ENCODE peak calls at places on chromosomes 7 and 10, in six cellular contexts. J is HepG2, W is spleen, T is Panc1, M is prostate gland, S is esophagus muscularis mucosa. K is an unnamed sample.

GRCh38 chr7:120742370-120742769 is 115.6 kb downstream of the TSPAN12 start:
- DNase-seq in J (no peak), W (no peak), T (no peak), M (no peak), S (no peak), K (no peak)

GRCh38 chr10:125060851-125061556 is 99.4 kb downstream of the CTBP2 start:
- DNase-seq in J (peak; percentile 35), W (peak; percentile 91), T (no peak), M (peak; percentile 94), S (peak; percentile 95), K (no peak)

GRCh38 chr10:4671451-4672145 is 154.4 kb upstream of the AKR1E2 start:
- DNase-seq in J (no peak), W (no peak), T (peak; percentile 80), M (no peak), S (no peak), K (no peak)

GRCh38 chr10:80686734-80687561 is 149.2 kb downstream of the SH2D4B start:
- DNase-seq in J (peak; percentile 16), W (no peak), T (no peak), M (no peak), S (no peak), K (no peak)

GRCh38 chr10:97020452-97021400 is 165.0 kb downstream of the SLIT1 start:
- DNase-seq in J (no peak), W (no peak), T (no peak), M (no peak), S (no peak), K (no peak)

GRCh38 chr7:123324283-123324682 is 124.5 kb upstream of the SLC13A1 start:
- DNase-seq in J (no peak), W (no peak), T (no peak), M (no peak), S (no peak), K (no peak)

GRCh38 chr10:122567056-122567660 is 6.6 kb downstream of the DMBT1 start:
- DNase-seq in J (no peak), W (peak; percentile 62), T (no peak), M (no peak), S (no peak), K (no peak)

GRCh38 chr10:35412900-35413491 is 76.7 kb downstream of the CCNY start:
- DNase-seq in J (no peak), W (no peak), T (no peak), M (no peak), S (no peak), K (no peak)

GRCh38 chr7:128903621-128904361 is 6.7 kb downstream of the KCP start:
- DNase-seq in J (no peak), W (peak; percentile 69), T (no peak), M (no peak), S (no peak), K (no peak)

GRCh38 chr7:159122276-159122675 is 22.4 kb downstream of the VIPR2 start:
- DNase-seq in J (no peak), W (peak; percentile 27), T (no peak), M (no peak), S (no peak), K (no peak)

GRCh38 chr7:1839701-1840100 is 169.6 kb downstream of the ELFN1 start:
- DNase-seq in J (no peak), W (peak; percentile 72), T (no peak), M (no peak), S (no peak), K (no peak)

GRCh38 chr10:30437039-30437781 is 3.2 kb downstream of the MAP3K8 start:
- DNase-seq in J (no peak), W (no peak), T (no peak), M (no peak), S (no peak), K (no peak)

DNA sequence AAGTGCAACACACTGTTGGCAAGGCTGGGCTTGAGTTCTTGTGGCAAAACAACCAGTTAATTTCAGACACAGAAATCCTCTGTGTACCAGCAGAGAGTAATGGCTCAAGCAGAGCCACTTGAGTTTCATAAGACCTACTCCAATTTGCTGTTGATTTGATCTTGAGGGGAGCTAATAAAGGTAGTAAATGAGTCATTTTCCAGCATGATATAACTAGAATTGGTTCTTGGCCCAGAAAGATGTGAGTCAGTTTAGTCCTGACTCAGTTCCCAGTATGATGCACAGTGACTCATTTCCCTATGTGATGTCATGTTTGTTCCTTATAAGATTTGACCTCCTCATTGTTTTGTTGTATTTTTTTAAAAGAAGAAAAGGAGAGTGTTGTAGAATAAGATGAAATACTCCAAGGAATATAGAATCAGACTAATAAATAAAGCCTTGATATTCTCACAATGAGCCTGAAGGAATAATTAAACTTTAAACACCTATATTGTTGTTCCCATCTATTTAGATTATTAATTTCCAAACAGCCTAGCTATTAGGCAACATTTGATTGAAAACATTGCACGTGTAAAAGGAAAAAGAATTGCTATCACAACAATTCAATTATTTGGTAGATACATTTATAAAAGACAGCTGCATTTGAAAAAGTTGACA is 186.2 kb downstream of the REEP3 start:
- DNase-seq in J (peak; percentile 12), W (no peak), T (peak; percentile 99), M (peak; percentile 56), S (no peak), K (no peak)
- H3K27ac ChIP-seq in J (no peak overlapping the region), W (no peak overlapping the region), T (peak overlapping the region; percentile 81), M (no peak overlapping the region), S (peak overlapping the region; percentile 62), K (peak overlapping the region; percentile 69)

GRCh38 chr10:132632851-132633684 is 95.5 kb downstream of the INPP5A start:
- DNase-seq in J (no peak), W (peak; percentile 51), T (no peak), M (no peak), S (no peak), K (no peak)
- TF ChIP-seq POLR2AphosphoS5 in J (no peak), W (no peak), T (no peak), M (no peak), S (peak; percentile 69), K (no peak)

DNA sequence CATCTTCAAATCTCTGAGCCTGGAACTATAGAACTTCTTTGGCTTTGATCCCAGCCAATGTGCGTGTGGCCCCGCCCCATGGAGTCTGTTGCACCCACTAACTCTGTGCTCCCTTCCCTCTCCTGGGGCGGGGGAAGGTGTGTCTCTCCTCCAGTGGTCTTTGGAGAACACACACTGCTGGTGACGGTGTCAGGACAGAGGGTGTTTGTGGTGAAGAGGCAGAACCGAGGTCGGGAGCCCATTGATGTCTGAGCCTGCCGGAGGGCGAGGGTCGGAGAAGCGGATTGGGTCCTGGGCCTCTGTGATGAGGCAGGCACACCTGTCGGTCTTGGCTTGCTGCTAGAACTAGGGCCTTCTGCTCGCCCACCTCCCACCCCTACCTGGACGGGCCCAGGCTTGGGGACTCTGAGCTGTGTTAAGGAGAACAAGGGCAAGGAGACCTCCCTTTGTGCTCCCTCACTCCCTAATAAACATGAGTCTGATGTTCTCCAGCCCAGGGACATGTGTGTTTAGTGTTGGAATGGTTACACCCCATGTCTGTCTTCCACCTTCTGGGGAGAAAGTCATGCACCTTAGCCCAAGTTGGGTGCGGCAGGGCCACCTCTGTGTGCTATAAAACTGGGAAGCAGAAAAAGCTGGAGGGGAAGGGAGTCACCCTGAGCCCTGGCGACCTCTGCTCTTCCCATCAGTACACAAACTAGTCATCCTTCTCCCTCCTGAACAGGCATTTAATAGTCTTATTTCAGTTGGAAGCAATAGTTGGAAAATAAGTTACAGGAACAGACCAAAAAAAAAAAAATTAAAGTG is 4.6 kb downstream of the TRAPPC14 start:
- DNase-seq in J (no peak), W (no peak), T (no peak), M (no peak), S (no peak), K (no peak)
- H3K27ac ChIP-seq in J (peak overlapping the region; percentile 23), W (no peak overlapping the region), T (peak overlapping the region; percentile 42), M (no peak overlapping the region), S (no peak overlapping the region), K (no peak overlapping the region)

DNA sequence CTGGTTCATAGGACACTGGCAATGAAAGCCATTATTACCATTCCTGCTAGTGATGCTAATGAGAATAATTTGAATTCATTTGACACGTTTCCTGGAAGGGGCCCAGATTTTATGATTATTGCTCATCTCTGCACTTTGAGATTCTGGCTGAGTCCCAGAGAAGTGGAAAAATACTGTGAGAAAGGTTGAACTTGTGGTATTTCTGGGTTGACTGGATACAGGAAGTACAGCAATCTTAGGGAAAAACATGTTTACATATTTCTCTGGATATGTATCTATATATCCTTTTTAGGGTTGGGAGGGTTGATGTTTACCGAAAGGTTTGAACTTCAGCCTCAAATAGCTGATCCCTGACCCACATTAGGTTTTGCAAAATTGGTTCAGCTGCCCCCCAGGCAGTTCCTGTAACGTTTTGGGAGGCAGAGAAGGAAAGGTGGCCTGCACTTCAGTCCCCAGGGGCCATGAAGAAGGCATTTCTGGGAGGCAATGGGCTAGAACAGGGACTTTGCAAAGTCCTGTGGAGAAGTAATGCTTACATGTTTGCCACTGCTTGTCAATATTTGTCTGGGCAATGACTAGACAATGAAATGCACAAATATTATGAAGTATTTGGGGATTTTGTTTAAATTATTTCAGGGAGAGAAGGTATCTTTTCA is 253.7 kb upstream of the PITRM1 start:
- DNase-seq in J (peak; percentile 2), W (no peak), T (no peak), M (no peak), S (no peak), K (no peak)
- TF ChIP-seq POLR2AphosphoS5 in J (no peak), W (no peak), T (no peak), M (no peak), S (peak; percentile 7), K (no peak)

GRCh38 chr10:33800545-33800944 is 466.1 kb upstream of the NRP1 start:
- DNase-seq in J (peak; percentile 11), W (no peak), T (no peak), M (peak; percentile 48), S (no peak), K (no peak)
- H3K27ac ChIP-seq in J (no peak overlapping the region), W (no peak overlapping the region), T (no peak overlapping the region), M (no peak overlapping the region), S (no peak overlapping the region), K (no peak overlapping the region)

K was measured in vagina.